ENCODE peak calls at places on chromosomes 16 and 17, in ten cellular contexts. I, E, O, B, M, T, S, N, U and D are unnamed samples.

GRCh38 chr17:49439305-49439672 is 24.6 kb upstream of the PHB1 start:
- DNase-seq in I (no peak), U (no peak), M (no peak), T (no peak), S (no peak), B (no peak), N (no peak), E (no peak), O (no peak), D (no peak)

GRCh38 chr16:83458612-83459011 is 349.2 kb upstream of the HSBP1 start:
- DNase-seq in T (no peak), I (peak; percentile 10), M (no peak), E (peak; percentile 93), S (no peak), U (no peak), B (no peak), O (no peak), N (no peak), D (peak; percentile 10)

GRCh38 chr16:66918803-66919568 is at the start of gene CDH16:
- DNase-seq in S (no peak), U (no peak), I (no peak), M (no peak), E (no peak), B (no peak), O (no peak), N (no peak), T (no peak), D (peak; percentile 91)

GRCh38 chr17:61794792-61795191 is 68.5 kb downstream of the BRIP1 start:
- DNase-seq in S (no peak), E (no peak), U (no peak), T (no peak), B (no peak), M (no peak), O (no peak), N (no peak), I (no peak), D (no peak)

GRCh38 chr16:84810518-84811273 is 9.1 kb upstream of the CRISPLD2 start:
- DNase-seq in B (no peak), U (peak; percentile 48), T (no peak), I (peak; percentile 89), S (no peak), N (no peak), O (no peak), E (peak; percentile 80), M (no peak), D (no peak)

GRCh38 chr17:50147841-50148225 is 2.6 kb downstream of the PPP1R9B start:
- DNase-seq in O (no peak), N (no peak), B (no peak), M (no peak), T (no peak), U (no peak), I (no peak), S (no peak), E (no peak), D (no peak)

GRCh38 chr17:40348136-40348504 is 16.4 kb downstream of the GJD3 start:
- DNase-seq in N (no peak), S (no peak), M (no peak), E (no peak), O (no peak), B (no peak), I (no peak), U (no peak), T (no peak), D (no peak)

GRCh38 chr16:55257971-55258613 is 65.9 kb upstream of the IRX6 start:
- DNase-seq in N (no peak), S (no peak), U (no peak), M (peak; percentile 60), E (peak; percentile 48), T (no peak), O (no peak), I (peak; percentile 65), B (no peak), D (peak; percentile 4)

GRCh38 chr16:78407191-78407590 is 307.7 kb downstream of the WWOX start:
- DNase-seq in N (no peak), S (no peak), I (no peak), T (no peak), U (no peak), E (peak; percentile 33), M (no peak), B (no peak), O (no peak), D (no peak)

GRCh38 chr17:51118330-51119195 is 2.1 kb downstream of the SPAG9 start:
- DNase-seq in O (no peak), N (peak; percentile 63), E (no peak), B (no peak), I (peak; percentile 19), T (no peak), S (no peak), M (peak; percentile 76), U (peak; percentile 30), D (no peak)

GRCh38 chr16:1057252-1057932 is 15.2 kb upstream of the SSTR5 start:
- DNase-seq in M (peak; percentile 63), U (no peak), E (peak; percentile 7), B (no peak), N (no peak), I (peak; percentile 4), T (no peak), S (peak; percentile 75), O (peak; percentile 55), D (no peak)
- TF ChIP-seq CTCF in M (no peak), U (peak; percentile 58), E (peak; percentile 72), B (peak; percentile 53), N (peak; percentile 76), I (peak; percentile 77), T (peak; percentile 69), S (peak; percentile 82), O (peak; percentile 79), D (peak; percentile 78)

DNA sequence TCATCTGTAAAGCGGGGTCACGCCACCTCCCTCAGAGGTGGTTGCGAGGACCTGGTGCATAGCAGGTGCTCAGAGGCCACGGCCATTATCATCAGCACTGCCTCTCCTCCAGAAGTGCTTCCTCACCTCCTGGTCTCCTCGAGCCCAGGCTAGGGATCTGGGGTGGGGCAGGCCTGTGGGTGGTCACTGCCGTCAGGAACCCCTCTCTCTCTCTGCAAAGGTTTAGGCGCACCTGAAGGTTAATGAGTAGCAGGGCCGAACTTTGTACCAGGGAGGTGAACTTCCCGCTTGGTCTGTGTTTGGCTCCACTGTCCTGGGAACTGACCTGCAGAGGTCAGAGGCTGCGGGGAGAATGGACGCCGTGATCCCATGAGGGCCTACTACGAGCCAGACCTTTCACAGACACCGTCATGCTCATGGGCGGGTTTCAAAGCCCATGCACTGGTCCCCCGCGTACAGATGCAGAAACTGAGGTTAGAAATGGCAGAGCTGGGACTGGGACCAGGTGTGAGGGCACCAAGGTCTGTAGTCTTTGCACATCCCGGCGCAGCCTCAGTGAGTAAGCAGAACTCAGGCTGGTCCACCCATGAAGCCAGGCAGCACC is 13.8 kb downstream of the JUP start:
- DNase-seq in O (no peak), M (no peak), E (no peak), N (no peak), B (no peak), I (no peak), T (no peak), U (no peak), S (no peak), D (no peak)
- H3K4me3 ChIP-seq in O (no peak overlapping the region), M (peak overlapping the region; percentile 14), E (no peak overlapping the region), N (no peak overlapping the region), B (no peak overlapping the region), I (no peak overlapping the region), T (no peak overlapping the region), U (no peak overlapping the region), S (no peak overlapping the region), D (no peak overlapping the region)

DNA sequence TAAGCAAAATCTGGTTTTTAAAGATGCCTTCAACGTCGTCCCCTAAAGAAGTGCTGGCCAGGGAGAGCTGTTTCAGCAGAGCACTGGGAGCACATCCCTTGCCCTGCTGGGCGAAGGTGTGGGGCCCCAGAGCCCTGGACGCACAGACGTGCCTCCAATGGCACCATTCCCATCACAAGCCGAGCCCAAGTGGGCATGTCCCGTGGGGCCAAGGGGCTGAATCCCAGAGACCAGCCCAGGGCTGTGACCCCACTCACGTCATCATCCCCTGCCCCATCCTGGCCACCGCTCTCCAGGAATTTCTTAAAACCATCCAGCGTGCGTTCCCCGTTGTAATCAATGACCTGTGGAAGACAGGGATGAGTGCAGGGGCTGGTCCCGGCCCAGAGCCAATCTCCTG is 10.0 kb upstream of the PPP1R27 start:
- DNase-seq in O (no peak), S (no peak), I (no peak), E (no peak), N (no peak), B (no peak), M (no peak), U (no peak), T (no peak), D (no peak)
- TF ChIP-seq CTCF in O (no peak), S (no peak), I (no peak), E (no peak), N (no peak), B (no peak), M (no peak), U (no peak), T (no peak), D (no peak)

GRCh38 chr17:77160877-77161530 is 20.2 kb downstream of the SEC14L1 start:
- DNase-seq in I (no peak), E (no peak), B (no peak), U (no peak), N (no peak), T (no peak), M (no peak), O (no peak), S (no peak), D (no peak)
- H3K4me3 ChIP-seq in I (no peak overlapping the region), E (no peak overlapping the region), B (no peak overlapping the region), U (no peak overlapping the region), N (peak overlapping the region; percentile 5), T (no peak overlapping the region), M (no peak overlapping the region), O (no peak overlapping the region), S (no peak overlapping the region), D (no peak overlapping the region)

GRCh38 chr17:30942311-30943079 is 20.8 kb downstream of the ADAP2 start:
- DNase-seq in N (no peak), S (no peak), E (no peak), B (no peak), U (no peak), I (no peak), O (no peak), T (no peak), M (no peak), D (no peak)
- TF ChIP-seq CTCF in N (no peak), S (no peak), E (no peak), B (no peak), U (no peak), I (peak; percentile 5), O (no peak), T (peak; percentile 44), M (no peak), D (no peak)

GRCh38 chr16:11310634-11310977 is 29.5 kb upstream of the PRM1 start:
- DNase-seq in N (no peak), S (no peak), T (no peak), E (no peak), O (no peak), U (no peak), B (no peak), I (no peak), M (no peak), D (no peak)
- H3K4me3 ChIP-seq in N (no peak overlapping the region), S (no peak overlapping the region), T (no peak overlapping the region), E (no peak overlapping the region), O (no peak overlapping the region), U (no peak overlapping the region), B (no peak overlapping the region), I (no peak overlapping the region), M (no peak overlapping the region), D (no peak overlapping the region)